ENCODE peak calls at places on chromosomes 3 and 15, in four cellular contexts. Y, N, R and G are unnamed samples.

GRCh38 chr15:75104804-75105557 is 81.6 kb downstream of the PPCDC start:
- DNase-seq in Y (peak; percentile 91), N (peak; percentile 24), R (no peak), G (no peak)

GRCh38 chr3:42991369-42992315 is 12.5 kb downstream of the GASK1A start:
- DNase-seq in Y (no peak), N (no peak), R (peak; percentile 72), G (no peak)

GRCh38 chr3:36905545-36905944 is 39.3 kb downstream of the TRANK1 start:
- DNase-seq in Y (no peak), N (no peak), R (no peak), G (no peak)

GRCh38 chr3:95595416-95596075 is 1218.8 kb upstream of the EPHA6 start:
- DNase-seq in Y (no peak), N (no peak), R (no peak), G (no peak)

GRCh38 chr15:99427668-99428361 is 138.0 kb upstream of the MEF2A start:
- DNase-seq in Y (no peak), N (no peak), R (no peak), G (no peak)

GRCh38 chr3:160754371-160754854 is 1.6 kb upstream of the PPM1L start:
- DNase-seq in Y (peak; percentile 64), N (no peak), R (peak; percentile 66), G (peak; percentile 80)

GRCh38 chr3:156687023-156687422 is 12.6 kb downstream of the TIPARP start:
- DNase-seq in Y (peak; percentile 47), N (no peak), R (no peak), G (no peak)

GRCh38 chr3:134449277-134449676 is 36.5 kb downstream of the ANAPC13 start:
- DNase-seq in Y (peak; percentile 56), N (no peak), R (peak; percentile 70), G (peak; percentile 80)

GRCh38 chr3:137121704-137122314 is 164.0 kb downstream of the IL20RB start:
- DNase-seq in Y (peak; percentile 63), N (no peak), R (no peak), G (peak; percentile 72)

GRCh38 chr3:44208086-44208485 is 33.6 kb upstream of the TOPAZ1 start:
- DNase-seq in Y (no peak), N (no peak), R (no peak), G (no peak)

GRCh38 chr15:60079210-60079609 is 75.1 kb downstream of the FOXB1 start:
- DNase-seq in Y (no peak), N (no peak), R (no peak), G (peak; percentile 10)

GRCh38 chr3:78035020-78035660 is 995.2 kb downstream of the ROBO2 start:
- DNase-seq in Y (no peak), N (no peak), R (no peak), G (peak; percentile 7)

GRCh38 chr3:159458010-159458409 is 530.6 kb upstream of the IL12A start:
- DNase-seq in Y (peak; percentile 83), N (no peak), R (no peak), G (no peak)

GRCh38 chr3:7707192-7707591 is 794.4 kb upstream of the LMCD1 start:
- DNase-seq in Y (peak; percentile 91), N (no peak), R (no peak), G (no peak)

GRCh38 chr15:70376929-70377691 is 279.4 kb upstream of the TLE3 start:
- DNase-seq in Y (no peak), N (no peak), R (peak; percentile 72), G (peak; percentile 37)

GRCh38 chr15:90142216-90143175 is 40.2 kb upstream of the IDH2 start:
- DNase-seq in Y (no peak), N (peak; percentile 54), R (no peak), G (no peak)